ENCODE peak calls at places on chromosome 1, in nine cellular contexts. X is T-helper 9 cell, R is fibroblast of the conjunctiva, W is uterus, I is EL, A is ureter, N is ELR, C is endothelial cell, Z is activated T-cell treated with anti-CD3 and anti-CD28 coated beads for 4 hours. E is an unnamed sample.

GRCh38 chr1:3577711-3578432 is 33.4 kb downstream of the MEGF6 start:
- DNase-seq in W (no peak), N (no peak), A (no peak), C (no peak), X (no peak), I (no peak), R (no peak), Z (no peak), E (no peak)

GRCh38 chr1:207335695-207336363 is 14.4 kb downstream of the CD55 start:
- DNase-seq in X (no peak), I (peak), A (no peak), R (no peak), Z (no peak), W (no peak), C (no peak), N (peak), E (no peak)

GRCh38 chr1:173093721-173094450 is 43.1 kb upstream of the TNFSF18 start:
- DNase-seq in A (no peak), X (no peak), I (no peak), W (no peak), C (no peak), N (peak), R (no peak), Z (no peak), E (no peak)

GRCh38 chr1:232046531-232047283 is 420.1 kb downstream of the DISC1 start:
- DNase-seq in W (no peak), X (no peak), I (no peak), N (no peak), C (no peak), A (no peak), Z (no peak), R (no peak), E (no peak)

GRCh38 chr1:156559797-156560112 is 12.6 kb downstream of the IQGAP3 start:
- DNase-seq in I (no peak), A (no peak), N (no peak), C (no peak), W (no peak), Z (no peak), X (no peak), R (no peak), E (no peak)

GRCh38 chr1:240888039-240888786 is 276.3 kb upstream of the GREM2 start:
- DNase-seq in N (peak), Z (no peak), W (no peak), R (no peak), I (peak), C (peak), X (no peak), A (no peak), E (no peak)

GRCh38 chr1:39938856-39939255 is 16.1 kb upstream of the MFSD2A start:
- DNase-seq in R (no peak), N (no peak), X (no peak), C (no peak), W (no peak), Z (no peak), I (no peak), A (no peak), E (no peak)

GRCh38 chr1:113860891-113861290 is 10.6 kb downstream of the PTPN22 start:
- DNase-seq in N (peak), I (peak), R (peak), Z (no peak), W (no peak), X (no peak), A (no peak), C (no peak), E (no peak)

GRCh38 chr1:243924588-243925349 is 74.7 kb upstream of the AKT3 start:
- DNase-seq in W (no peak), C (no peak), N (peak), R (no peak), X (no peak), A (no peak), I (peak), Z (no peak), E (no peak)

GRCh38 chr1:218930879-218931278 is 242.8 kb upstream of the LYPLAL1 start:
- DNase-seq in C (peak), N (peak), X (no peak), A (no peak), I (peak), W (no peak), R (peak), Z (no peak), E (peak)

GRCh38 chr1:98045211-98046030 is 124.6 kb upstream of the DPYD start:
- DNase-seq in R (no peak), X (no peak), Z (no peak), I (peak), N (peak), C (no peak), W (no peak), A (no peak), E (no peak)

GRCh38 chr1:19219451-19219850 is 9.4 kb upstream of the UBR4 start:
- DNase-seq in C (no peak), N (no peak), Z (no peak), X (no peak), W (no peak), A (no peak), R (no peak), I (no peak), E (no peak)

GRCh38 chr1:156796340-156797097 is 20.1 kb downstream of the SH2D2A start:
- DNase-seq in C (no peak), W (no peak), Z (no peak), R (no peak), A (no peak), I (no peak), N (no peak), X (no peak), E (no peak)

GRCh38 chr1:201366696-201367095 is 10.8 kb downstream of the TNNT2 start:
- DNase-seq in X (no peak), Z (no peak), N (no peak), C (no peak), R (no peak), A (no peak), W (no peak), I (no peak), E (no peak)

GRCh38 chr1:209412566-209412965 is 170.9 kb upstream of the CAMK1G start:
- DNase-seq in W (no peak), A (no peak), R (no peak), I (no peak), C (no peak), Z (no peak), X (no peak), N (no peak), E (no peak)

GRCh38 chr1:50424045-50424939 is 1.0 kb upstream of the DMRTA2 start:
- DNase-seq in W (no peak), R (no peak), N (no peak), X (no peak), C (no peak), A (no peak), I (no peak), Z (no peak), E (no peak)

GRCh38 chr1:241703001-241703400 is 50.9 kb downstream of the WDR64 start:
- DNase-seq in X (no peak), A (no peak), C (no peak), W (no peak), Z (no peak), I (peak), N (peak), R (no peak), E (no peak)

GRCh38 chr1:228073870-228074545 is 8.5 kb upstream of the ARF1 start:
- DNase-seq in C (no peak), W (no peak), R (no peak), A (no peak), I (no peak), Z (no peak), X (no peak), N (peak), E (no peak)

GRCh38 chr1:19336543-19336942 is 24.4 kb downstream of the SLC66A1 start:
- DNase-seq in I (peak), W (no peak), A (no peak), X (no peak), R (no peak), C (no peak), Z (peak), N (peak), E (no peak)

GRCh38 chr1:208154040-208154439 is 90.1 kb downstream of the PLXNA2 start:
- DNase-seq in W (no peak), C (no peak), I (no peak), Z (no peak), N (no peak), X (no peak), R (no peak), A (no peak), E (no peak)

GRCh38 chr1:175191654-175192053 is 922 bp downstream of the KIAA0040 start:
- DNase-seq in W (peak), R (no peak), X (no peak), C (no peak), I (peak), N (no peak), Z (no peak), A (no peak), E (no peak)

GRCh38 chr1:196997428-196997827 is 20.1 kb downstream of the CFHR5 start:
- DNase-seq in N (peak), I (peak), C (no peak), Z (no peak), A (no peak), R (peak), W (no peak), X (no peak), E (peak)

GRCh38 chr1:36159614-36160387 is 3.8 kb downstream of the MAP7D1 start:
- DNase-seq in I (no peak), Z (no peak), C (no peak), N (no peak), W (no peak), A (no peak), X (no peak), R (no peak), E (no peak)

GRCh38 chr1:41917051-41917530 is 1.6 kb downstream of the HIVEP3 start:
- DNase-seq in C (no peak), N (no peak), W (no peak), Z (no peak), A (no peak), X (no peak), R (no peak), I (no peak), E (no peak)

E was measured in AG09319.